ENCODE peak calls at places on chromosomes 4 and X, in five cellular contexts. One of them, this sample, is unnamed.

GRCh38 chr4:23324291-23324690 is 565.6 kb downstream of the PPARGC1A start:
- DNase-seq in GM23338: no peak
- DNase-seq in PC-3: peak; percentile 74
- DNase-seq in RWPE2: no peak
- DNase-seq in fibroblast of lung: peak; percentile 5
- DNase-seq in this sample: peak; percentile 81

GRCh38 chrX:50157545-50158125 is 43.2 kb downstream of the AKAP4 start:
- DNase-seq in GM23338: no peak
- DNase-seq in PC-3: peak; percentile 37
- DNase-seq in RWPE2: no peak
- DNase-seq in fibroblast of lung: peak; percentile 20
- DNase-seq in this sample: no peak

GRCh38 chr4:189121336-189121735 is 819.3 kb upstream of the FRG1 start:
- DNase-seq in GM23338: no peak
- DNase-seq in PC-3: no peak
- DNase-seq in RWPE2: no peak
- DNase-seq in fibroblast of lung: no peak
- DNase-seq in this sample: no peak

GRCh38 chr4:13535118-13535517 is 9.2 kb downstream of the NKX3-2 start:
- DNase-seq in GM23338: peak; percentile 38
- DNase-seq in PC-3: no peak
- DNase-seq in RWPE2: no peak
- DNase-seq in fibroblast of lung: no peak
- DNase-seq in this sample: no peak

GRCh38 chr4:39446842-39447573 is 11.7 kb downstream of the RPL9 start:
- DNase-seq in GM23338: peak; percentile 91
- DNase-seq in PC-3: peak; percentile 18
- DNase-seq in RWPE2: peak; percentile 64
- DNase-seq in fibroblast of lung: peak; percentile 60
- DNase-seq in this sample: peak; percentile 38

GRCh38 chrX:13719192-13719856 is 15.1 kb downstream of the TRAPPC2 start:
- DNase-seq in GM23338: no peak
- DNase-seq in PC-3: no peak
- DNase-seq in RWPE2: no peak
- DNase-seq in fibroblast of lung: no peak
- DNase-seq in this sample: no peak

GRCh38 chrX:18906286-18906685 is 77.6 kb downstream of the PHKA2 start:
- DNase-seq in GM23338: no peak
- DNase-seq in PC-3: no peak
- DNase-seq in RWPE2: no peak
- DNase-seq in fibroblast of lung: no peak
- DNase-seq in this sample: no peak

GRCh38 chrX:39689374-39690104 is 408.2 kb downstream of the BCOR start:
- DNase-seq in GM23338: peak; percentile 41
- DNase-seq in PC-3: no peak
- DNase-seq in RWPE2: no peak
- DNase-seq in fibroblast of lung: no peak
- DNase-seq in this sample: no peak

DNA sequence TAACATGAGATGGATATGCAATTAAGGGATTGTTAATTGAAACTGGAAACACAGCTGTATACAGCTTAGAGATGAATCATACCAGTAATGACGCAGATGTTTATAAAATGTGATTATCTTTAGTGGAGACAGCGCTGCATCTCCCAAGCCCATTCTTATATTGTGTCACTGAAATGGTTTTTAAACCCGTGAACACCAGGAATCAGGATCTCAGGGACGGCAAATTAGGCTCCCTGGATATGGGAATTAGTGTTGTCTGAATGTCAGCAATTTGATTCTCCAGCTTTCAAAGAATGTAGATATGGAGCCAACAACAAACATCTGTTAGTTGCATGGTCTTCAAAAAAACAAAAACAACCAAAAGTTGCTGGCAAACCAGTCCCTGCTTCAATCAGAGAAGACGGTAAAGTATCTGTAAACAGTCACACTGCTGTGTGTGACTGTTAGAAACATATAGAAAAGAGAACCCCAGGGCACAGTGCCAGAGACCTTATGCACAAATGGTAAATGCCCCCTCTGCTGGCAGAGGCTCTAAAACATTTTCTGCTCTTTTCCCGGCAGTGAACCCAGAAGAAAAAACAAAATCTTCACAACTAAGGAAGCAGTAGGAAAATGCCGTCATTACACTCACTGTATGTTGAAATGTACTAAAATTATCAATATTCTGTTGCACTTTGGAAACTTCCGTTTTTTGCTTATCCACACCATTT is 351.9 kb upstream of the FTHL17 start:
- DNase-seq in GM23338: peak; percentile 47
- DNase-seq in PC-3: peak; percentile 51
- DNase-seq in RWPE2: no peak
- DNase-seq in fibroblast of lung: peak; percentile 71
- DNase-seq in this sample: no peak
- TF ChIP-seq CTCF in GM23338: peak; percentile 37
- TF ChIP-seq CTCF in PC-3: peak; percentile 48
- TF ChIP-seq CTCF in RWPE2: peak; percentile 51
- TF ChIP-seq CTCF in fibroblast of lung: peak; percentile 44
- TF ChIP-seq CTCF in this sample: peak; percentile 69

GRCh38 chrX:89034679-89035078 is 287.7 kb downstream of the CPXCR1 start:
- DNase-seq in GM23338: no peak
- DNase-seq in PC-3: no peak
- DNase-seq in RWPE2: no peak
- DNase-seq in fibroblast of lung: no peak
- DNase-seq in this sample: no peak

GRCh38 chrX:89033723-89034122 is 286.7 kb downstream of the CPXCR1 start:
- DNase-seq in GM23338: no peak
- DNase-seq in PC-3: no peak
- DNase-seq in RWPE2: no peak
- DNase-seq in fibroblast of lung: no peak
- DNase-seq in this sample: no peak
- H3K4me1 ChIP-seq in GM23338: no peaks in the 10 kb centered on the region
- H3K4me1 ChIP-seq in PC-3: no peaks in the 10 kb centered on the region
- H3K4me1 ChIP-seq in RWPE2: no peaks in the 10 kb centered on the region
- H3K4me1 ChIP-seq in fibroblast of lung: no peaks in the 10 kb centered on the region
- H3K4me1 ChIP-seq in this sample: no peaks in the 10 kb centered on the region

GRCh38 chr4:4397441-4397819 is 10.5 kb downstream of the NSG1 start:
- DNase-seq in GM23338: no peak
- DNase-seq in PC-3: no peak
- DNase-seq in RWPE2: no peak
- DNase-seq in fibroblast of lung: no peak
- DNase-seq in this sample: no peak

GRCh38 chr4:4398430-4398829 is 11.5 kb downstream of the NSG1 start:
- DNase-seq in GM23338: no peak
- DNase-seq in PC-3: no peak
- DNase-seq in RWPE2: no peak
- DNase-seq in fibroblast of lung: no peak
- DNase-seq in this sample: no peak

GRCh38 chr4:4396628-4397440 is 9.9 kb downstream of the NSG1 start:
- DNase-seq in GM23338: peak; percentile 61
- DNase-seq in PC-3: no peak
- DNase-seq in RWPE2: no peak
- DNase-seq in fibroblast of lung: no peak
- DNase-seq in this sample: no peak

GRCh38 chr4:4394644-4395043 is 7.7 kb downstream of the NSG1 start:
- DNase-seq in GM23338: no peak
- DNase-seq in PC-3: peak; percentile 50
- DNase-seq in RWPE2: no peak
- DNase-seq in fibroblast of lung: peak; percentile 24
- DNase-seq in this sample: peak; percentile 81

DNA sequence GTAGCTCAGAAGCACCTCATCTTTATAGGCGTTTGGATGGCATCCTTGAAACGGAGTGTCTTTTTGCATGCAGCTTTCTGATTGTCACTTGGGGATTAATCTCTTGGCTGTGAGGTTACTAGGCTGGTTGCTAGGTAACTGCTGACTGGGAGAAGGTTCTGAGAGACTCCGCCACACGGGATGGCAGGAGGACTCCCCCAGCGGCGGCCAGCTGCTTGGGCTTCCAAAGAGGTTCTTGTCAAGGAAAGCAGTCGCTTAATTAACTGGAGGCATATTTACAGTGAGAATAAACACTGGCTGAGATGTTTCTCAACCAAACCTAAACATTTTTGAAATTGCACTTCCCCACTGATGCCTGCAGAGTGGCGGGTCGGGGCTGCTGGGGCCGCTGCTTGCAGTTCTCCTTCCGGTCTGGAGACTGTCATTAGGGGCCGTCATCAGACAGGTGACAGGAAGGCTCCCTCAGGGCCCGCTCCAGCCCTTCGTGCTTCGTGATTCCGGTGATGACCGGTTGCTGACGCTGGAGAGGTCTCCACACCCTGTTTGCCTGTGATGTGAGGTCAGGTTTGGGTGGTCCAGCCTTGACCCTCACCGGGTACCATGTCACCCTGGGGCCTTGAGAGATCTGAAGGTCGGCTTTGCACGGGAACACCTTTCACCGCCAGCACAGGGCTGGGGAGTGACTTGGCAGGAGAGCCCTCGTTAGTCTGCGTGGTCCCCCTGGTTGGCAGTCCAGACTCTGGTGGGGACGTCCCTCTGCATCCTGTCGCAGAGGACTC is 9.1 kb downstream of the NSG1 start:
- DNase-seq in GM23338: peak; percentile 55
- DNase-seq in PC-3: no peak
- DNase-seq in RWPE2: no peak
- DNase-seq in fibroblast of lung: peak; percentile 22
- DNase-seq in this sample: no peak
- TF ChIP-seq CTCF in GM23338: no peak
- TF ChIP-seq CTCF in PC-3: no peak
- TF ChIP-seq CTCF in RWPE2: no peak
- TF ChIP-seq CTCF in fibroblast of lung: no peak
- TF ChIP-seq CTCF in this sample: no peak

GRCh38 chrX:64853424-64853823 is 122.8 kb downstream of the ZC4H2 start:
- DNase-seq in GM23338: no peak
- DNase-seq in PC-3: no peak
- DNase-seq in RWPE2: no peak
- DNase-seq in fibroblast of lung: no peak
- DNase-seq in this sample: no peak
- H3K4me1 ChIP-seq in GM23338: no peaks in the 10 kb centered on the region
- H3K4me1 ChIP-seq in PC-3: no peaks in the 10 kb centered on the region
- H3K4me1 ChIP-seq in RWPE2: no peaks in the 10 kb centered on the region
- H3K4me1 ChIP-seq in fibroblast of lung: no peaks in the 10 kb centered on the region
- H3K4me1 ChIP-seq in this sample: no peaks in the 10 kb centered on the region

GRCh38 chr4:108492816-108493595 is 127.4 kb upstream of the RPL34 start:
- DNase-seq in GM23338: peak; percentile 82
- DNase-seq in PC-3: peak; percentile 4
- DNase-seq in RWPE2: no peak
- DNase-seq in fibroblast of lung: peak; percentile 22
- DNase-seq in this sample: no peak
- TF ChIP-seq CTCF in GM23338: peak; percentile 90
- TF ChIP-seq CTCF in PC-3: peak; percentile 46
- TF ChIP-seq CTCF in RWPE2: no peak
- TF ChIP-seq CTCF in fibroblast of lung: peak; percentile 60
- TF ChIP-seq CTCF in this sample: peak; percentile 73

DNA sequence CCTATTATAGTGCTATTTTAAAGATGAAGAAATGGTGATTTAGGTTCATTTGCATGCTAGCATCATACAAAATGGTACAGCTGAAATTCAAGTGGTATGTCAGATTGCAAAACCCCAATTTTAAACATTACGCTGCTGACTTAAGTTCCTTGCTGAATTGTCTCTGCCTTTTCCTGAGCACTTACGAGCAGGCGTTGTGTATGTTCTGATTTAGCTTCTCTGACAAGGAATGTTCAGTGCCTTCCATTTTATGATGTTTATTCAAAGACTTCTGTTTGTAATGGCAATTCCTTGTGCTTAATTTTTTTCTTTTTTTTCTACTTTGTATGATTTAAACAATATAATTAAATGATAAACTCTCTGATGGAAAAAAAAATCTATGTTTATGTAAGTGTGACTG is 148.1 kb downstream of the PCDH7 start:
- DNase-seq in GM23338: no peak
- DNase-seq in PC-3: no peak
- DNase-seq in RWPE2: no peak
- DNase-seq in fibroblast of lung: peak; percentile 67
- DNase-seq in this sample: no peak
- H3K4me1 ChIP-seq in GM23338: peaks cover 6% of the 10 kb centered on the region
- H3K4me1 ChIP-seq in PC-3: peaks cover 5% of the 10 kb centered on the region
- H3K4me1 ChIP-seq in RWPE2: peaks cover 18% of the 10 kb centered on the region
- H3K4me1 ChIP-seq in fibroblast of lung: peaks cover 2% of the 10 kb centered on the region
- H3K4me1 ChIP-seq in this sample: peaks cover 11% of the 10 kb centered on the region

This sample was measured in foreskin keratinocyte.